ENCODE peak calls at places on chromosomes 5 and 9, in five cellular contexts. Q is mesenteric fat pad, A is right cardiac atrium, W is posterior vena cava, J is head of caudate nucleus. O is an unnamed sample.
A peak's percentile ranks its signal among the peaks of the same experiment; 100 is the strongest.

GRCh38 chr9:124697326-124698200 is 73.5 kb downstream of the NR6A1 start:
- DNase-seq in Q (no peak), A (no peak), W (no peak), J (no peak), O (no peak)

GRCh38 chr9:114483499-114483898 is 21.8 kb downstream of the WHRN start:
- DNase-seq in Q (no peak), A (no peak), W (no peak), J (no peak), O (no peak)

GRCh38 chr5:77444356-77444755 is 47.8 kb downstream of the WDR41 start:
- DNase-seq in Q (no peak), A (no peak), W (no peak), J (no peak), O (no peak)

GRCh38 chr9:127586537-127586936 is 25.5 kb upstream of the STXBP1 start:
- DNase-seq in Q (peak; percentile 90), A (peak; percentile 87), W (peak; percentile 91), J (peak; percentile 91), O (peak; percentile 72)

GRCh38 chr9:78745996-78746395 is 449.1 kb downstream of the PSAT1 start:
- DNase-seq in Q (no peak), A (no peak), W (no peak), J (no peak), O (no peak)

GRCh38 chr5:139657363-139658321 is 9.5 kb downstream of the CXXC5 start:
- DNase-seq in Q (no peak), A (peak; percentile 77), W (no peak), J (no peak), O (no peak)

GRCh38 chr9:79671558-79671957 is 99.8 kb downstream of the TLE4 start:
- DNase-seq in Q (no peak), A (no peak), W (no peak), J (no peak), O (no peak)

GRCh38 chr5:36384845-36385244 is 83.1 kb upstream of the RANBP3L start:
- DNase-seq in Q (no peak), A (no peak), W (no peak), J (peak; percentile 35), O (no peak)

GRCh38 chr5:67335391-67335790 is 138.8 kb upstream of the CD180 start:
- DNase-seq in Q (no peak), A (no peak), W (no peak), J (no peak), O (no peak)

GRCh38 chr9:77903666-77904248 is 127.9 kb downstream of the GNAQ start:
- DNase-seq in Q (no peak), A (no peak), W (no peak), J (no peak), O (no peak)

GRCh38 chr9:78574354-78575036 is 277.6 kb downstream of the PSAT1 start:
- DNase-seq in Q (no peak), A (no peak), W (no peak), J (no peak), O (no peak)

GRCh38 chr5:81626524-81626923 is 124.4 kb downstream of the SSBP2 start:
- DNase-seq in Q (no peak), A (no peak), W (no peak), J (peak; percentile 37), O (no peak)

GRCh38 chr9:33239922-33240321 is at the start of gene SPINK4:
- DNase-seq in Q (peak; percentile 59), A (no peak), W (no peak), J (no peak), O (peak; percentile 25)

GRCh38 chr5:151628112-151628823 is 37.1 kb upstream of the FAT2 start:
- DNase-seq in Q (peak; percentile 83), A (peak; percentile 82), W (peak; percentile 92), J (no peak), O (no peak)

GRCh38 chr5:147918101-147918500 is 11.8 kb upstream of the C5orf46 start:
- DNase-seq in Q (no peak), A (no peak), W (no peak), J (no peak), O (no peak)

GRCh38 chr9:105244996-105245719 is 707 bp downstream of the SLC44A1 start:
- DNase-seq in Q (peak; percentile 90), A (peak; percentile 75), W (peak; percentile 82), J (peak; percentile 81), O (peak; percentile 29)

GRCh38 chr5:167633114-167633513 is 658.3 kb upstream of the WWC1 start:
- DNase-seq in Q (no peak), A (no peak), W (no peak), J (no peak), O (no peak)

GRCh38 chr5:45162974-45163373 is 354.2 kb downstream of the MRPS30 start:
- DNase-seq in Q (no peak), A (no peak), W (no peak), J (no peak), O (no peak)